ENCODE peak calls at places on chromosome 10, in five cellular contexts. A is H9, K is neuronal stem cell, U is mesenchymal stem cell, Z is H1. R is an unnamed sample.

GRCh38 chr10:76436367-76436766 is 1004.9 kb downstream of the LRMDA start:
- DNase-seq in Z (no peak), A (no peak), K (no peak), U (no peak), R (no peak)

GRCh38 chr10:86169506-86170254 is 196.9 kb downstream of the GRID1 start:
- DNase-seq in Z (no peak), U (no peak), K (no peak), A (no peak), R (no peak)

GRCh38 chr10:116331815-116332214 is 7.6 kb downstream of the CCDC172 start:
- DNase-seq in U (no peak), A (no peak), Z (no peak), K (no peak), R (no peak)

GRCh38 chr10:103772096-103772845 is 83.1 kb downstream of the SH3PXD2A start:
- DNase-seq in A (peak; percentile 94), K (peak; percentile 72), Z (peak; percentile 57), U (peak; percentile 94), R (peak; percentile 35)

GRCh38 chr10:13067431-13067830 is 32.5 kb upstream of the OPTN start:
- DNase-seq in K (no peak), A (no peak), Z (no peak), U (no peak), R (no peak)

GRCh38 chr10:111128331-111129167 is 51.7 kb downstream of the ADRA2A start:
- DNase-seq in U (peak; percentile 12), K (no peak), A (peak; percentile 52), Z (no peak), R (peak; percentile 17)

GRCh38 chr10:15150563-15150962 is 17.9 kb downstream of the NMT2 start:
- DNase-seq in Z (no peak), U (no peak), A (no peak), K (no peak), R (no peak)

GRCh38 chr10:44993226-44993921 is 7.3 kb upstream of the ZNF22 start:
- DNase-seq in K (no peak), A (no peak), U (no peak), Z (no peak), R (peak; percentile 54)

GRCh38 chr10:33234779-33235178 is 99.7 kb downstream of the NRP1 start:
- DNase-seq in K (no peak), A (no peak), Z (no peak), U (no peak), R (no peak)

GRCh38 chr10:124697837-124698559 is 46.2 kb downstream of the FAM53B start:
- DNase-seq in U (no peak), Z (no peak), A (no peak), K (no peak), R (peak; percentile 79)

GRCh38 chr10:119225288-119225687 is 17.9 kb downstream of the GRK5 start:
- DNase-seq in K (no peak), A (no peak), U (no peak), Z (no peak), R (no peak)

GRCh38 chr10:119222531-119222930 is 15.2 kb downstream of the GRK5 start:
- DNase-seq in K (no peak), U (no peak), A (no peak), Z (no peak), R (no peak)

GRCh38 chr10:119231654-119232053 is 24.3 kb downstream of the GRK5 start:
- DNase-seq in Z (no peak), A (no peak), U (no peak), K (no peak), R (no peak)

GRCh38 chr10:119222966-119223386 is 15.6 kb downstream of the GRK5 start:
- DNase-seq in Z (no peak), A (no peak), K (no peak), U (no peak), R (no peak)

GRCh38 chr10:119227825-119228224 is 20.5 kb downstream of the GRK5 start:
- DNase-seq in A (no peak), U (no peak), K (no peak), Z (no peak), R (no peak)
- H2BK12ac ChIP-seq in A (no peak overlapping the region), U (no peak overlapping the region), K (no peak overlapping the region), Z (no peak overlapping the region), R (no peak overlapping the region)

GRCh38 chr10:3548096-3548495 is 236.9 kb downstream of the KLF6 start:
- DNase-seq in K (no peak), Z (no peak), U (no peak), A (no peak), R (no peak)
- H2AK5ac ChIP-seq in K (no peak overlapping the region), Z (no peak overlapping the region), U (no peak overlapping the region), A (no peak overlapping the region), R (no peak overlapping the region)

GRCh38 chr10:68109312-68109711 is at the start of gene MYPN:
- DNase-seq in A (no peak), Z (no peak), K (no peak), U (no peak), R (no peak)
- H2BK12ac ChIP-seq in A (no peak within 1 kb of the TSS), Z (no peak within 1 kb of the TSS), K (no peak within 1 kb of the TSS), U (no peak within 1 kb of the TSS), R (no peak within 1 kb of the TSS)

GRCh38 chr10:68721673-68721963 is 579 bp downstream of the CCAR1 start:
- DNase-seq in K (no peak), A (no peak), Z (no peak), U (no peak), R (no peak)
- H2AK5ac ChIP-seq in K (peak overlapping the region; percentile 100), A (no peak overlapping the region), Z (no peak overlapping the region), U (peak overlapping the region; percentile 77), R (peak overlapping the region; percentile 94)

GRCh38 chr10:24899571-24899970 is 52.8 kb downstream of the PRTFDC1 start:
- DNase-seq in U (no peak), Z (no peak), K (no peak), A (no peak), R (no peak)
- H2BK12ac ChIP-seq in U (no peak overlapping the region), Z (no peak overlapping the region), K (no peak overlapping the region), A (no peak overlapping the region), R (no peak overlapping the region)

GRCh38 chr10:31320179-31320597 is 1.2 kb downstream of the ZEB1 start:
- DNase-seq in A (peak; percentile 46), U (no peak), Z (no peak), K (peak; percentile 35), R (no peak)
- H2AK5ac ChIP-seq in A (no peak overlapping the region), U (no peak overlapping the region), Z (no peak overlapping the region), K (no peak overlapping the region), R (no peak overlapping the region)

GRCh38 chr10:109862738-109863137 is 60.6 kb downstream of the XPNPEP1 start:
- DNase-seq in U (no peak), Z (no peak), A (no peak), K (no peak), R (no peak)
- H2BK12ac ChIP-seq in U (no peak overlapping the region), Z (no peak overlapping the region), A (no peak overlapping the region), K (no peak overlapping the region), R (no peak overlapping the region)

GRCh38 chr10:6202684-6203330 is at the start of gene PFKFB3:
- DNase-seq in K (peak; percentile 97), Z (peak; percentile 82), A (peak; percentile 95), U (peak; percentile 95), R (peak; percentile 98)

GRCh38 chr10:6203331-6204062 is 765 bp downstream of the PFKFB3 start:
- DNase-seq in Z (no peak), A (peak; percentile 77), U (peak; percentile 59), K (peak; percentile 82), R (no peak)

GRCh38 chr10:6202098-6202683 is 541 bp upstream of the PFKFB3 start:
- DNase-seq in A (no peak), U (no peak), Z (no peak), K (peak; percentile 15), R (no peak)

GRCh38 chr10:6200588-6201510 is 1.9 kb upstream of the PFKFB3 start:
- DNase-seq in A (peak; percentile 41), Z (no peak), K (peak; percentile 24), U (peak; percentile 32), R (no peak)

DNA sequence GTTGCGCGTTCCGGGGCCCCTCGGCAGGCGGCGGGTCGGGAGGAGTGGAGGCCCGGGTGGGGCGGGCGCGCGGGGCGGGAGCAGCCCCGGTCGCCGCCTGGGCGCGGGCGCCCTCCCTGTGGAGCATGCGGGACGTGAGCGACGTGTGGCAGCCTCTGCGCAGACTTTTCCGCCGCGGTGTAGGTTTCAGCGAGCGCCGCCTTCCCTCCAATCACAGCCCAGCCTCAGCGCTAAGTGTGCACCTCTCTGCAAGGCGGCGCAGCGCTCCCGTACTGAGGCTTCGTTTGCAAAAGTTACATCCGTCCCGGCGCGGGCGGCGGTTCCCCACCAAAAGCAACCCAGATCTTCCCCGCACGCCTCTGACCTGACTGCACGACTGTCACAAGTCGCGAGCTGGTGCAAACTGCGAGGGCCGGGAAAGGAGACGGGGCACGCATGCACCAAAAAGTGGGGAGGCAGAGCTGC is 1.2 kb upstream of the PFKFB3 start:
- DNase-seq in Z (no peak), U (peak; percentile 54), A (peak; percentile 59), K (peak; percentile 48), R (peak; percentile 80)
- H2AK5ac ChIP-seq in Z (no peak overlapping the region), U (no peak overlapping the region), A (no peak overlapping the region), K (no peak overlapping the region), R (no peak overlapping the region)

GRCh38 chr10:117555017-117555416 is 12.5 kb downstream of the EMX2 start:
- DNase-seq in U (no peak), Z (no peak), A (no peak), K (no peak), R (no peak)

GRCh38 chr10:117553815-117554172 is 11.2 kb downstream of the EMX2 start:
- DNase-seq in A (no peak), K (no peak), Z (no peak), U (no peak), R (no peak)

GRCh38 chr10:117554371-117554770 is 11.8 kb downstream of the EMX2 start:
- DNase-seq in Z (no peak), K (no peak), U (no peak), A (no peak), R (no peak)

GRCh38 chr10:117556356-117556755 is 13.8 kb downstream of the EMX2 start:
- DNase-seq in U (no peak), A (no peak), K (no peak), Z (no peak), R (no peak)

DNA sequence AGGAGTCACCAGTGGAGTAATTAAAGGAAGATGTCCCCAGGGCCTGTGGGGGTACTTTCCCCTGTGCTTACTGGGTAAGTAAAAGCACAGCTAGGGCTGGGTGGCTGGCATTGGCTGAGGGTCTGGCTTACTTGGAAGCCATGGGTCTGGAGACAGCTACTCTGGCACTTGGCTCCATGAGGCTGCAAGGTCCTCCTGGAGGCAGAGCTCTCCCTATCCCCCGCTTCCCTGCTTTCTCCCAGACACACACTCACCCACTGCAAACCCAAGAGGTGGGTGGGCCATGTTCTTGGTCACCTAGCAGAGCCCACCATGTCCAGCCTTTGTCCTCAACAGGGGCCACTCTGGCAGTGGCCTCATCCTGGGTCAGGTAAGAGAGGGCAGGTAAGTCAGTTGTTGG is 13.3 kb downstream of the EMX2 start:
- DNase-seq in A (no peak), U (no peak), K (no peak), Z (no peak), R (no peak)
- H2BK12ac ChIP-seq in A (no peak overlapping the region), U (no peak overlapping the region), K (no peak overlapping the region), Z (no peak overlapping the region), R (no peak overlapping the region)

R was measured in trophoblast cell.